ENCODE peak calls at places on chromosomes 11 and 22, in four cellular contexts. J, C, Z and Y are unnamed samples.

GRCh38 chr11:29485641-29486040 is 531.2 kb downstream of the KCNA4 start:
- DNase-seq in J (no peak), C (no peak), Z (no peak), Y (no peak)

GRCh38 chr11:76797341-76798201 is 14.4 kb downstream of the TSKU start:
- DNase-seq in J (no peak), C (no peak), Z (no peak), Y (no peak)

GRCh38 chr11:37108436-37109204 is 510.6 kb upstream of the RAG2 start:
- DNase-seq in J (no peak), C (no peak), Z (no peak), Y (no peak)

GRCh38 chr22:43114958-43115357 is 4.4 kb downstream of the BIK start:
- DNase-seq in J (peak), C (no peak), Z (no peak), Y (no peak)

GRCh38 chr11:45848654-45849081 is 1.4 kb downstream of the CRY2 start:
- DNase-seq in J (peak), C (no peak), Z (no peak), Y (no peak)

GRCh38 chr22:50314455-50315288 is 7.2 kb upstream of the PLXNB2 start:
- DNase-seq in J (no peak), C (peak), Z (peak), Y (no peak)

GRCh38 chr22:45548441-45548840 is 45.8 kb downstream of the FBLN1 start:
- DNase-seq in J (no peak), C (no peak), Z (no peak), Y (no peak)

GRCh38 chr11:109939176-109939810 is 153.9 kb upstream of the ZC3H12C start:
- DNase-seq in J (peak), C (peak), Z (peak), Y (no peak)

GRCh38 chr11:79174045-79175008 is 266.5 kb downstream of the TENM4 start:
- DNase-seq in J (no peak), C (no peak), Z (no peak), Y (peak)

GRCh38 chr11:22685111-22685510 is 18.7 kb downstream of the GAS2 start:
- DNase-seq in J (no peak), C (no peak), Z (no peak), Y (no peak)

GRCh38 chr11:26333906-26334305 is 2.0 kb downstream of the ANO3 start:
- DNase-seq in J (no peak), C (no peak), Z (no peak), Y (no peak)

GRCh38 chr11:58513747-58514367 is 6.0 kb upstream of the OR5B21 start:
- DNase-seq in J (peak), C (peak), Z (peak), Y (peak)
- TF ChIP-seq FOXJ3 in J (no peak), C (no peak), Z (no peak), Y (no peak)

GRCh38 chr11:128151338-128151737 is 436.0 kb downstream of the ETS1 start:
- DNase-seq in J (no peak), C (no peak), Z (no peak), Y (no peak)
- TF ChIP-seq FOXJ3 in J (no peak), C (no peak), Z (no peak), Y (no peak)

GRCh38 chr11:65506770-65507485 is 8.1 kb downstream of the MALAT1 start:
- DNase-seq in J (no peak), C (peak), Z (no peak), Y (no peak)
- TF ChIP-seq FOXJ3 in J (no peak), C (no peak), Z (no peak), Y (no peak)

DNA sequence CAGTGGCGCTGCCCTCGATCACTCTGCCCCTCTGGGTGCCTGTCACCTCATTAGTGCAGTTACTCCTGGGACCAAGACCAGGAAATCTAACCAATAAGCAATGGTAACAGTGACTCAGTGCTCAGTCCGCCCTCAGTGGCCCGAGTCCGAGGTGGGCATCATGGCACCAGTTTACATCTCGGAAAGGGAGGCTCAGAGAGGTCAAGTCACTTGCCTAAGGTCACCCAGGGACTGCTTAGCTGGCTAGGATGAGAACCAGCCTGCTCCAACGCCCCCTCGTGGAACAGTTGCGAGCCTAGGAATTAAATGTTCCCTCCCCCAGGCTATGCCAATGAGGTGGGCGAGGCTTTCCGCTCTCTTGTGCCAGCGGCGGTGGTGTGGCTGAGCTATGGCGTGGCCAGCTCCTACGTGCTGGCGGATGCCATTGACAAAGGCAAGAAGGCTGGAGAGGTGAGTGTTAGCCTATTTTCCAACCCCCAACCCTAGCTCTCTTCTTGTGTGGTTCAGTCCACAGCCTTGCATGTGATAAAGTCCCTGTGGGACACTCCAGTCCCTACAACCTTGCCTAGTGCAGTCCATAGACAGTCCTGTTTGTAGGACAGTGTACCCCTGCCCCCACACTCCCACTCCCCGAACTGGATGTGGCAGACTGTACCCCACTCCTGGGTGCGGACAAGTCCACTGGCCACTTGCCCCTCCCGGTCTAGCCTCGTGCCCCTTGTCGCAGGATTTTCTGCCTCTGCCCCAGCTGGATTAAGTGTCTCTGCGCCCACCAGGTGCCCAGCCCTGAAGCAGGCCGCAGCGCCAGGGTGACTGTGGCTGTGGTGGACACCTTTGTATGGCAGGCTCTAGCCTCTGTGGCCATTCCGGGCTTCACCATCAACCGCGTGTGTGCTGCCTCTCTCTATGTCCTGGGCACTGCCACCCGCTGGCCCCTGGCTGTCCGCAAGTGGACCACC is 1.1 kb downstream of the MTFP1 start:
- DNase-seq in J (peak), C (peak), Z (peak), Y (peak)
- TF ChIP-seq FOXJ3 in J (no peak), C (no peak), Z (no peak), Y (no peak)

GRCh38 chr11:115927823-115928329 is 423.7 kb upstream of the CADM1 start:
- DNase-seq in J (no peak), C (no peak), Z (no peak), Y (no peak)

GRCh38 chr11:115930276-115930675 is 426.1 kb upstream of the CADM1 start:
- DNase-seq in J (no peak), C (no peak), Z (peak), Y (no peak)

GRCh38 chr11:115930886-115931537 is 426.8 kb upstream of the CADM1 start:
- DNase-seq in J (no peak), C (no peak), Z (no peak), Y (no peak)

GRCh38 chr11:115929618-115930129 is 425.5 kb upstream of the CADM1 start:
- DNase-seq in J (no peak), C (no peak), Z (no peak), Y (no peak)

DNA sequence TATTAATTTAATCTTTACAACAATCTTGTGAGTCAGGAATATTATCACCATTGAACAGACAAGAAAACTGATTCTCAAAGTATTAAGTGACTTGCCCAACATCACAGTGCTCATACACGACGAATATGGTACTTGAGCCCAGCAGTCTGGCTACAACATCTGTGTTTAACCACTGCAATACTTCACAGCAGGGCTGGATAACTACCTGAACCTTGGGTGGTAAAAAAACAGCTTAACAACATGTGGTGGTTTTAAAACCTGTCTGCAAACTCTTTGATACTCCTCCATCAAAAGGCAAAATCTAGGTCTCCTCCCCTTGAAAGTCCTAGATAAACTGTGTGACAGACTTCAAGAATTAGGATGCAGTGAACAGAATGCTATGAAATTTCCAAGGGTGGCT is 424.6 kb upstream of the CADM1 start:
- DNase-seq in J (no peak), C (no peak), Z (no peak), Y (no peak)
- TF ChIP-seq FOXJ3 in J (no peak), C (no peak), Z (no peak), Y (no peak)

DNA sequence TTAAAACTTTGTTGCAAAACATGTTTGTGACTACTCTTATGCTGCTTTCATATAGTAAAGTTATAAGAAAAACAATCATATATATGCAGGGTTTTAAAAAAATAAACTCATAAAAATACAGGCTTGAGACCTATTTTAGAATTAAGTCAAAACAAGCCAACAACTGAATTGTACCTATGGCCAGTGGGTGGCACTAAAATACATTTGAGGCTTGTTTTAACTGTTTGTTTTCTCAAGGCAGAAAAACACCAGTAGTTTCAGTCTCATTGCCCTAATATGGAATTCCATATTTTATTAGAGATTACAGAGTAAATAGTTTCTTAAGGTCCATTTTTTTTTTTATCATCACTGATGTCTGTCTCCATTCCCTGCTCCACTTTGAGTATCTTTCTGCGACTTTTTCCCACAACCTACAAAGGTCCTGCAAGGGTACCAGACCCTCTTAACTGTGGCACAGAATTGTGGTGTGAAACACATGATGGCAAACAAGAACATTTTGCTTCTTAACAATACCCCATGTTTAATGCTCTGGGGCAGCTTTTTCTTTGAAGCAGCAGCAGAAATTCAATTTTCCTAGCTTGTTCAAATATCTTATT is 8.5 kb upstream of the CCDC89 start:
- DNase-seq in J (peak), C (peak), Z (peak), Y (no peak)
- TF ChIP-seq FOXJ3 in J (peak), C (no peak), Z (no peak), Y (no peak)

DNA sequence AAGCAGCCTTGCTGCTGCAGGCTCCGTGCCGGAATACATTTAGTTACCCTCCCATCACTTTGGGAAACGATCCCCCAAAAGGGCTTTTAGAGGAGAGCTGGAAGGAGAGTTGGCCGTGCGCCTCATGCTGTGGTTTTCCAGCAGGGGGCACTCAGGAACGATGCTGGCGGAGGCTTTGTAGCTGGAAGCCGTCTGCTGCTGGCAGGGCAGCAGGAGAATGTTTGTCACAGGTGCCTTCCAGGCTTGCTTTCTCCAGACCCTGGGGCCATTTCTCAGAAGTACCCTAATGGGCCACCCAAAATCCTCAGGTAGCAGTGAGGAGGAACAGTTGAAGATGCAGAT is 30.0 kb upstream of the CABP7 start:
- DNase-seq in J (peak), C (peak), Z (peak), Y (peak)
- TF ChIP-seq FOXJ3 in J (no peak), C (no peak), Z (no peak), Y (no peak)

GRCh38 chr22:39622881-39623367 is 52.4 kb downstream of the CACNA1I start:
- DNase-seq in J (peak), C (peak), Z (peak), Y (peak)
- TF ChIP-seq FOXJ3 in J (no peak), C (no peak), Z (no peak), Y (no peak)